ENCODE peak calls at places on chromosomes 2 and 18, in six cellular contexts. T, F, Q, Y, B and M are unnamed samples.

GRCh38 chr2:111897924-111898702 is at the start of gene MERTK:
- DNase-seq in T (no peak), F (peak; percentile 97), Q (peak; percentile 95), Y (no peak), B (no peak), M (peak; percentile 84)

GRCh38 chr2:236054125-236054524 is 114.1 kb downstream of the GBX2 start:
- DNase-seq in T (no peak), F (no peak), Q (no peak), Y (no peak), B (no peak), M (no peak)

GRCh38 chr2:396903-397302 is 109.0 kb upstream of the ALKAL2 start:
- DNase-seq in T (no peak), F (no peak), Q (no peak), Y (no peak), B (no peak), M (no peak)

GRCh38 chr2:11932053-11932512 is 185.7 kb downstream of the LPIN1 start:
- DNase-seq in T (no peak), F (no peak), Q (no peak), Y (no peak), B (no peak), M (no peak)

GRCh38 chr2:71897836-71898235 is 249.8 kb downstream of the CYP26B1 start:
- DNase-seq in T (no peak), F (no peak), Q (no peak), Y (no peak), B (no peak), M (peak; percentile 3)

GRCh38 chr2:26678026-26678425 is 14.5 kb upstream of the KCNK3 start:
- DNase-seq in T (no peak), F (no peak), Q (no peak), Y (no peak), B (no peak), M (no peak)

GRCh38 chr2:105081006-105081701 is 43.3 kb downstream of the MRPS9 start:
- DNase-seq in T (no peak), F (peak; percentile 69), Q (peak; percentile 17), Y (no peak), B (no peak), M (no peak)

GRCh38 chr2:98016908-98017700 is 21.4 kb upstream of the TMEM131 start:
- DNase-seq in T (no peak), F (no peak), Q (no peak), Y (no peak), B (no peak), M (no peak)

GRCh38 chr2:60837123-60837522 is 44.3 kb upstream of the REL start:
- DNase-seq in T (no peak), F (no peak), Q (no peak), Y (no peak), B (peak; percentile 64), M (no peak)

GRCh38 chr2:197310940-197311485 is 433 bp upstream of the ANKRD44 start:
- DNase-seq in T (no peak), F (no peak), Q (no peak), Y (no peak), B (no peak), M (no peak)

GRCh38 chr2:68156419-68156818 is 1.3 kb upstream of the PNO1 start:
- DNase-seq in T (no peak), F (no peak), Q (no peak), Y (no peak), B (no peak), M (no peak)

GRCh38 chr18:13793819-13794218 is 30.1 kb upstream of the MC5R start:
- DNase-seq in T (no peak), F (no peak), Q (no peak), Y (no peak), B (no peak), M (no peak)

GRCh38 chr18:21914739-21915319 is 174.2 kb downstream of the MIB1 start:
- DNase-seq in T (no peak), F (peak; percentile 77), Q (peak; percentile 37), Y (peak; percentile 31), B (no peak), M (no peak)

GRCh38 chr2:96916156-96917007 is 46.5 kb upstream of the SEMA4C start:
- DNase-seq in T (no peak), F (no peak), Q (no peak), Y (no peak), B (no peak), M (no peak)

GRCh38 chr2:47360283-47360682 is 42.7 kb upstream of the MSH2 start:
- DNase-seq in T (no peak), F (no peak), Q (no peak), Y (no peak), B (no peak), M (no peak)

GRCh38 chr2:154914606-154915005 is 216.1 kb downstream of the KCNJ3 start:
- DNase-seq in T (no peak), F (no peak), Q (no peak), Y (no peak), B (no peak), M (no peak)

GRCh38 chr18:8752329-8752728 is 47.0 kb downstream of the MTCL1 start:
- DNase-seq in T (no peak), F (no peak), Q (no peak), Y (no peak), B (no peak), M (no peak)

GRCh38 chr2:190809876-190810525 is 70.6 kb upstream of the GLS start:
- DNase-seq in T (no peak), F (no peak), Q (no peak), Y (no peak), B (no peak), M (no peak)

GRCh38 chr18:22432672-22433137 is 15.0 kb upstream of the CTAGE1 start:
- DNase-seq in T (no peak), F (no peak), Q (peak; percentile 83), Y (peak; percentile 61), B (no peak), M (no peak)

GRCh38 chr2:172484253-172484652 is 56.9 kb downstream of the ITGA6 start:
- DNase-seq in T (no peak), F (no peak), Q (no peak), Y (no peak), B (no peak), M (no peak)

GRCh38 chr2:143489135-143489534 is 359.9 kb downstream of the ARHGAP15 start:
- DNase-seq in T (no peak), F (no peak), Q (no peak), Y (peak; percentile 54), B (no peak), M (no peak)

GRCh38 chr18:11995445-11996189 is 14.3 kb downstream of the IMPA2 start:
- DNase-seq in T (peak; percentile 83), F (peak; percentile 80), Q (peak; percentile 71), Y (peak; percentile 37), B (peak; percentile 19), M (peak; percentile 83)

GRCh38 chr2:61905372-61906186 is at the start of gene COMMD1:
- DNase-seq in T (no peak), F (peak; percentile 86), Q (peak; percentile 83), Y (no peak), B (peak; percentile 49), M (peak; percentile 74)

GRCh38 chr2:109243526-109244425 is 114.8 kb downstream of the SH3RF3 start:
- DNase-seq in T (no peak), F (no peak), Q (no peak), Y (no peak), B (no peak), M (no peak)

GRCh38 chr18:74139888-74140287 is 7.7 kb downstream of the FBXO15 start:
- DNase-seq in T (peak; percentile 56), F (no peak), Q (no peak), Y (peak; percentile 11), B (no peak), M (peak; percentile 32)

GRCh38 chr18:57060814-57061213 is 86.1 kb upstream of the BOD1L2 start:
- DNase-seq in T (no peak), F (no peak), Q (no peak), Y (no peak), B (no peak), M (no peak)

GRCh38 chr18:41992066-41992465 is 37.0 kb downstream of the PIK3C3 start:
- DNase-seq in T (no peak), F (no peak), Q (no peak), Y (no peak), B (no peak), M (peak; percentile 7)

GRCh38 chr18:13245481-13246000 is 27.0 kb downstream of the LDLRAD4 start:
- DNase-seq in T (no peak), F (no peak), Q (no peak), Y (no peak), B (no peak), M (no peak)

GRCh38 chr2:30255026-30255425 is 23.7 kb downstream of the LBH start:
- DNase-seq in T (no peak), F (no peak), Q (no peak), Y (no peak), B (no peak), M (no peak)

GRCh38 chr18:33264566-33264965 is 176.0 kb downstream of the CCDC178 start:
- DNase-seq in T (no peak), F (no peak), Q (no peak), Y (no peak), B (no peak), M (no peak)

GRCh38 chr2:73111300-73112025 is 1.3 kb downstream of the RAB11FIP5 start:
- DNase-seq in T (no peak), F (peak; percentile 60), Q (peak; percentile 59), Y (no peak), B (no peak), M (no peak)

GRCh38 chr2:207734264-207734635 is 22.8 kb downstream of the CCNYL1 start:
- DNase-seq in T (no peak), F (no peak), Q (no peak), Y (peak; percentile 42), B (no peak), M (no peak)
- TF ChIP-seq CTCF in T (peak; percentile 72), F (peak; percentile 21), Q (peak; percentile 51), Y (peak; percentile 67), B (peak; percentile 44), M (peak; percentile 24)

GRCh38 chr18:55322176-55322735 is 265.7 kb downstream of the TCF4 start:
- DNase-seq in T (no peak), F (peak; percentile 86), Q (peak; percentile 93), Y (peak; percentile 90), B (peak; percentile 82), M (peak; percentile 62)
- TF ChIP-seq CTCF in T (no peak), F (peak; percentile 29), Q (peak; percentile 29), Y (no peak), B (no peak), M (no peak)

GRCh38 chr2:25308599-25308998 is 33.1 kb downstream of the DNMT3A start:
- DNase-seq in T (no peak), F (no peak), Q (no peak), Y (no peak), B (no peak), M (no peak)

GRCh38 chr2:25307949-25308557 is 33.7 kb downstream of the DNMT3A start:
- DNase-seq in T (no peak), F (no peak), Q (no peak), Y (no peak), B (no peak), M (no peak)

GRCh38 chr2:25310965-25311865 is 30.5 kb downstream of the DNMT3A start:
- DNase-seq in T (no peak), F (peak; percentile 64), Q (peak; percentile 77), Y (no peak), B (no peak), M (no peak)

GRCh38 chr2:25310690-25310964 is 31.1 kb downstream of the DNMT3A start:
- DNase-seq in T (no peak), F (no peak), Q (no peak), Y (no peak), B (no peak), M (no peak)

GRCh38 chr2:25309402-25309801 is 32.3 kb downstream of the DNMT3A start:
- DNase-seq in T (no peak), F (peak; percentile 75), Q (no peak), Y (no peak), B (no peak), M (peak; percentile 63)
- TF ChIP-seq CTCF in T (peak; percentile 46), F (peak; percentile 71), Q (peak; percentile 49), Y (peak; percentile 47), B (peak; percentile 62), M (peak; percentile 63)

GRCh38 chr2:158922610-158923009 is 45.8 kb upstream of the TANC1 start:
- DNase-seq in T (no peak), F (no peak), Q (no peak), Y (no peak), B (no peak), M (no peak)
- TF ChIP-seq CTCF in T (no peak), F (no peak), Q (no peak), Y (peak; percentile 5), B (no peak), M (no peak)